ENCODE peak calls at places on chromosomes 13 and 19, in seven cellular contexts. Q is cardiac muscle cell; D is CD8-positive, alpha-beta T cell; K is GM23248; U is H1; N is tibial artery; C is A673. S is an unnamed sample.

GRCh38 chr13:40488869-40489391 is 177.5 kb downstream of the FOXO1 start:
- DNase-seq in Q (no peak), D (peak; percentile 39), K (no peak), U (no peak), N (no peak), C (no peak), S (no peak)

GRCh38 chr13:89455741-89456140 is 1784.6 kb downstream of the SLITRK5 start:
- DNase-seq in Q (no peak), D (no peak), K (no peak), U (no peak), N (no peak), C (no peak), S (no peak)

GRCh38 chr13:79226938-79227337 is 179.1 kb downstream of the RBM26 start:
- DNase-seq in Q (peak; percentile 30), D (no peak), K (no peak), U (peak; percentile 50), N (no peak), C (no peak), S (no peak)

GRCh38 chr19:55389386-55390317 is 3.9 kb downstream of the RPL28 start:
- DNase-seq in Q (no peak), D (no peak), K (no peak), U (no peak), N (no peak), C (no peak), S (no peak)

GRCh38 chr19:16327501-16327900 is 2.9 kb downstream of the KLF2 start:
- DNase-seq in Q (no peak), D (peak; percentile 38), K (peak; percentile 36), U (no peak), N (no peak), C (no peak), S (no peak)

GRCh38 chr19:42352216-42352892 is 26.9 kb downstream of the MEGF8 start:
- DNase-seq in Q (no peak), D (no peak), K (peak; percentile 41), U (no peak), N (no peak), C (peak; percentile 29), S (peak; percentile 84)

GRCh38 chr19:40613669-40614594 is 12.8 kb downstream of the LTBP4 start:
- DNase-seq in Q (peak; percentile 80), D (peak; percentile 84), K (peak; percentile 83), U (peak; percentile 88), N (peak; percentile 84), C (peak; percentile 94), S (peak; percentile 23)

GRCh38 chr19:15330801-15331418 is 1.4 kb downstream of the BRD4 start:
- DNase-seq in Q (peak; percentile 19), D (no peak), K (peak; percentile 92), U (no peak), N (no peak), C (no peak), S (no peak)

GRCh38 chr13:80437212-80437611 is 96.3 kb upstream of the SPRY2 start:
- DNase-seq in Q (no peak), D (no peak), K (no peak), U (no peak), N (no peak), C (peak; percentile 83), S (no peak)
- H3K27ac ChIP-seq in Q (no peak overlapping the region), D (no peak overlapping the region), K (no peak overlapping the region), U (no peak overlapping the region), N (peak overlapping the region; percentile 1), C (peak overlapping the region; percentile 21), S (no peak overlapping the region)

GRCh38 chr13:75302031-75302430 is 179.9 kb downstream of the TBC1D4 start:
- DNase-seq in Q (no peak), D (no peak), K (no peak), U (no peak), N (no peak), C (no peak), S (no peak)
- H3K27ac ChIP-seq in Q (no peak overlapping the region), D (no peak overlapping the region), K (no peak overlapping the region), U (no peak overlapping the region), N (no peak overlapping the region), C (no peak overlapping the region), S (no peak overlapping the region)

GRCh38 chr19:39030854-39031367 is 1.4 kb downstream of the FBXO27 start:
- DNase-seq in Q (no peak), D (no peak), K (no peak), U (no peak), N (no peak), C (no peak), S (no peak)
- H3K27ac ChIP-seq in Q (peak overlapping the region; percentile 75), D (no peak overlapping the region), K (no peak overlapping the region), U (peak overlapping the region; percentile 31), N (no peak overlapping the region), C (no peak overlapping the region), S (no peak overlapping the region)

GRCh38 chr13:30881931-30882899 is 23.9 kb upstream of the MEDAG start:
- DNase-seq in Q (no peak), D (no peak), K (peak; percentile 36), U (no peak), N (no peak), C (peak; percentile 42), S (no peak)
- H3K27ac ChIP-seq in Q (no peak overlapping the region), D (no peak overlapping the region), K (peak overlapping the region; percentile 97), U (no peak overlapping the region), N (peak overlapping the region; percentile 93), C (no peak overlapping the region), S (no peak overlapping the region)

GRCh38 chr13:39324806-39325311 is 278.1 kb downstream of the LHFPL6 start:
- DNase-seq in Q (no peak), D (no peak), K (no peak), U (no peak), N (no peak), C (no peak), S (no peak)
- H3K27ac ChIP-seq in Q (no peak overlapping the region), D (no peak overlapping the region), K (no peak overlapping the region), U (no peak overlapping the region), N (no peak overlapping the region), C (no peak overlapping the region), S (no peak overlapping the region)

GRCh38 chr19:47821460-47822020 is at the start of gene CRX:
- DNase-seq in Q (no peak), D (no peak), K (no peak), U (no peak), N (no peak), C (no peak), S (no peak)
- H3K27ac ChIP-seq in Q (no peak within 1 kb of the TSS), D (no peak within 1 kb of the TSS), K (no peak within 1 kb of the TSS), U (no peak within 1 kb of the TSS), N (no peak within 1 kb of the TSS), C (no peak within 1 kb of the TSS), S (no peak within 1 kb of the TSS)

GRCh38 chr13:99264053-99264452 is 5.9 kb upstream of the GPR18 start:
- DNase-seq in Q (no peak), D (no peak), K (no peak), U (no peak), N (no peak), C (no peak), S (no peak)

GRCh38 chr13:99265823-99266426 is 7.7 kb upstream of the GPR18 start:
- DNase-seq in Q (peak; percentile 58), D (no peak), K (peak; percentile 72), U (no peak), N (no peak), C (peak; percentile 48), S (no peak)

GRCh38 chr13:99265162-99265822 is 7.1 kb upstream of the GPR18 start:
- DNase-seq in Q (no peak), D (no peak), K (no peak), U (no peak), N (no peak), C (no peak), S (no peak)

GRCh38 chr13:99261040-99261439 is 2.9 kb upstream of the GPR18 start:
- DNase-seq in Q (no peak), D (no peak), K (no peak), U (no peak), N (no peak), C (peak; percentile 15), S (no peak)

GRCh38 chr13:99263386-99263785 is 5.2 kb upstream of the GPR18 start:
- DNase-seq in Q (no peak), D (no peak), K (no peak), U (no peak), N (no peak), C (no peak), S (no peak)
- H3K27ac ChIP-seq in Q (no peak overlapping the region), D (no peak overlapping the region), K (no peak overlapping the region), U (no peak overlapping the region), N (no peak overlapping the region), C (no peak overlapping the region), S (no peak overlapping the region)